ENCODE peak calls at places on chromosomes 2 and 18, in four cellular contexts. K is PC-3, C is aorta, O is fibroblast of the aortic adventitia. P is an unnamed sample.

GRCh38 chr2:225824748-225825449 is 425.4 kb downstream of the NYAP2 start:
- DNase-seq in C (no peak), O (no peak), K (no peak), P (no peak)

GRCh38 chr2:207926133-207927076 is 98.9 kb downstream of the PLEKHM3 start:
- DNase-seq in K (peak), C (peak), O (peak), P (peak)

GRCh38 chr2:71379086-71379485 is 47.5 kb downstream of the ZNF638 start:
- DNase-seq in K (peak), C (no peak), O (peak), P (peak)

GRCh38 chr2:127641846-127642510 is 4.0 kb upstream of the GPR17 start:
- DNase-seq in C (no peak), O (no peak), K (no peak), P (no peak)

GRCh38 chr2:213216461-213216860 is 65.0 kb upstream of the IKZF2 start:
- DNase-seq in C (no peak), K (peak), O (peak), P (peak)

GRCh38 chr2:42046819-42047487 is 868 bp upstream of the PKDCC start:
- DNase-seq in O (peak), K (no peak), C (peak), P (no peak)

GRCh38 chr18:1954583-1955312 is 616.6 kb downstream of the METTL4 start:
- DNase-seq in C (no peak), K (no peak), O (no peak), P (no peak)

GRCh38 chr2:68698567-68699377 is 35.8 kb upstream of the ARHGAP25 start:
- DNase-seq in K (no peak), O (no peak), C (no peak), P (no peak)

GRCh38 chr2:240369725-240370585 is 65.5 kb upstream of the GPC1 start:
- DNase-seq in O (peak), K (peak), C (peak), P (peak)

GRCh38 chr2:208012449-208012848 is 12.9 kb downstream of the PLEKHM3 start:
- DNase-seq in C (no peak), K (no peak), O (no peak), P (no peak)

GRCh38 chr18:13565228-13565627 is 161.1 kb downstream of the FAM210A start:
- DNase-seq in C (no peak), O (no peak), K (no peak), P (no peak)

GRCh38 chr2:26169226-26169625 is 3.7 kb upstream of the GAREM2 start:
- DNase-seq in O (no peak), K (no peak), C (no peak), P (no peak)

GRCh38 chr2:144524190-144524957 is 4.5 kb upstream of the ZEB2 start:
- DNase-seq in O (peak), K (no peak), C (peak), P (peak)

GRCh38 chr2:77831471-77831870 is 309.3 kb upstream of the LRRTM4 start:
- DNase-seq in O (no peak), K (no peak), C (no peak), P (no peak)

GRCh38 chr2:160561551-160562280 is 68.1 kb upstream of the RBMS1 start:
- DNase-seq in C (no peak), K (peak), O (peak), P (peak)

GRCh38 chr2:121860033-121860810 is 104.8 kb downstream of the TSN start:
- DNase-seq in O (peak), C (no peak), K (peak), P (peak)

GRCh38 chr2:44941551-44942234 is at the start of gene SIX3:
- DNase-seq in C (no peak), O (no peak), K (peak), P (no peak)

GRCh38 chr2:132252894-132253264 is 91.1 kb upstream of the ANKRD30BL start:
- DNase-seq in K (no peak), C (no peak), O (no peak), P (no peak)

GRCh38 chr2:15981646-15982045 is 41.3 kb downstream of the MYCN start:
- DNase-seq in O (no peak), C (no peak), K (no peak), P (no peak)

GRCh38 chr2:28516950-28517349 is 21.1 kb downstream of the PLB1 start:
- DNase-seq in C (no peak), O (peak), K (no peak), P (no peak)

GRCh38 chr2:118982039-118982438 is 40.0 kb downstream of the MARCO start:
- DNase-seq in O (no peak), K (no peak), C (no peak), P (no peak)

GRCh38 chr2:232568161-232568560 is 17.7 kb downstream of the EIF4E2 start:
- DNase-seq in C (no peak), K (peak), O (peak), P (peak)

GRCh38 chr2:114274957-114275356 is 167.5 kb upstream of the DPP10 start:
- DNase-seq in O (no peak), K (no peak), C (no peak), P (no peak)

GRCh38 chr2:54106631-54107454 is 8.6 kb upstream of the ACYP2 start:
- DNase-seq in K (peak), C (no peak), O (peak), P (peak)

GRCh38 chr2:2914252-2914651 is 463.4 kb downstream of the EIPR1 start:
- DNase-seq in O (no peak), C (no peak), K (no peak), P (no peak)

GRCh38 chr2:5367321-5367720 is 324.9 kb upstream of the SOX11 start:
- DNase-seq in C (no peak), K (no peak), O (no peak), P (no peak)

GRCh38 chr2:5368263-5368662 is 323.9 kb upstream of the SOX11 start:
- DNase-seq in C (no peak), K (no peak), O (no peak), P (no peak)

GRCh38 chr2:5374736-5375135 is 317.4 kb upstream of the SOX11 start:
- DNase-seq in C (no peak), K (no peak), O (no peak), P (no peak)

DNA sequence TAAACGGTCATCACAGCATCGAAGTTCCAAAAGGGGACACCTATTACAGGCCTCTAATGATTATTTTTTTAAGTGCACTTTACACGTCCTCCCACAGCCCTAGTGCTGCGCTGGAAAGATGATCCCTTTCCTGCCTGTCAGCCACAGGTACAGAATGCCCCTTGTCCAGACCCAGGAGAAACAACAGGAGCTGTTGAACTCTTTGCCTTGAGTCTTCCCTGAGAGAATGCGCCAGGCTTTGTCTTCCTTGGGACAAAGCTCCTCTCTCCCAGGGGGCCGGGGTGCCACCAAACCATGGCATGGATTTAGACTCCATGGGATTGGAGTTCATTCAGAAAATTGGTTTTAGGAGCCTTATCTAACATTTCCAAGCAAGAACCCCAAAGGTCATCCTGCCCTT is 319.0 kb upstream of the SOX11 start:
- DNase-seq in K (no peak), C (no peak), O (no peak), P (no peak)
- H3K4me3 ChIP-seq in K (no peak), C (no peak), O (no peak), P (no peak)

GRCh38 chr2:29921560-29921915 is at the start of gene ALK:
- DNase-seq in C (peak), O (peak), K (peak), P (peak)
- H3K4me3 ChIP-seq in C (no peak), O (no peak), K (peak), P (no peak)

DNA sequence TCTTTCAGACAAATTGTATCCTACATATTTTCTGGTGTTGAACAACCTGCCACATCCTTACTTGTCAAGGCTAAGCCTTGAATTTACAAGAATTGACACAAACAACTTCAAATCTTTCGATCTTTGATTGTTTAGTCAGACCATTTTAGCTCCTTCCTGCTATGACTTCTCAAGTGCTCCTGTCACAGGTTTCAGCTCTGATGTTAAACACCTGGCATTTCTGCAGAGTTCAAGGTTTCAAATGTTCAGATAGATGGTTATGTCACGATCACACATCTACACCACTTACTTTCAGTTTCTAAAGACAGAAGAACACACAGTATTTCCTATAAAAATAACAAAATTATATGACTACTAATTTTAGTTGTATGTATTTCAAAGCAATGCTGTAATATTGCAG is 84.0 kb downstream of the RND3 start:
- DNase-seq in C (no peak), O (no peak), K (no peak), P (peak)
- H3K4me3 ChIP-seq in C (no peak), O (peak), K (peak), P (no peak)

GRCh38 chr2:230593765-230594164 is 118.9 kb upstream of the CAB39 start:
- DNase-seq in K (no peak), O (no peak), C (no peak), P (no peak)
- H3K4me3 ChIP-seq in K (no peak), O (no peak), C (no peak), P (no peak)

DNA sequence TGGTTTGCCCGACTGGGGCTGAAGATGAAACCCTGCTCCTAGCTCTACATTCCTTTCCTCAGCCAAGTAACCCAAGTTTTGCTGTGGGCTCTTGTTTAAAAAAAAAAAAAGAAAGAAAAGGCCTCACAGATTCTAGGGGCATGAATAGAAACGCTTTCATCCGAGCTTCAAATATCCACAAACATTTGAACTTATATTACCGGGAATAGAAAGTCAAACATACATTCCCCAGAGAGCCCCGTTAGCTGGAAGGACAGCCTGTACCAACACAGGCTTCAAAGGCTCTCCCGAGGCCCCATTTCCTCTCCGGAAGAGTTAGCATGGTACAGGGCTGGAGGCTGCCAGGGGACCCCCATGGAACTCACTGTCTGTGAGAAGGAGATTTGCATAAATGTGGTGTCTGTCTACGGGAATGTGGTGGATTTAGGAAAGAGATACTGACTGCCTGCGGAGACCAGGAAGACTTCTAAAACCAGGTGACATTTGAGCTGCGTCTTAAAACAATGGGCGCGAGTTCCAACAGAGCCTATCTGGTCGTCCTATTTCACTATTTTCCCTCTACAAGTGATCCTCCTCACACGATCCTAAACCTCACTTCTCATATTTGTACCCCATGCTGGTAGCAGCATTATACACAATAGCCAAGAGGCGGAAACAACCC is 723 bp upstream of the MATN3 start:
- DNase-seq in C (no peak), K (no peak), O (no peak), P (no peak)
- H3K4me3 ChIP-seq in C (peak), K (peak), O (peak), P (peak)

GRCh38 chr2:63058149-63058741 is 7.6 kb downstream of the OTX1 start:
- DNase-seq in C (no peak), K (no peak), O (peak), P (peak)
- H3K4me3 ChIP-seq in C (no peak), K (no peak), O (no peak), P (no peak)